ENCODE peak calls at places on chromosomes 7 and 10, in eight cellular contexts. T is progenitor cell of endocrine pancreas; E is stimulated activated CD8-positive, alpha-beta memory T cell treated with anti-CD3 and anti-CD28 coated beads, Interleukin-2, amount 100 ng/mL, for 48 hours; X is T-helper 2 cell; G is colonic mucosa; Y is heart left ventricle; H is NCI-H2081; J is fibroblast of pulmonary artery. O is an unnamed sample.

GRCh38 chr10:49072166-49072885 is 43.0 kb downstream of the VSTM4 start:
- DNase-seq in H (no peak), X (no peak), G (no peak), E (no peak), Y (no peak), J (no peak), T (no peak), O (no peak)

GRCh38 chr7:2436341-2437104 is 33.1 kb downstream of the CHST12 start:
- DNase-seq in J (no peak), H (no peak), G (no peak), Y (no peak), E (no peak), T (no peak), X (no peak), O (no peak)

GRCh38 chr7:92685146-92686042 is 95.2 kb upstream of the FAM133B start:
- DNase-seq in H (no peak), E (peak), X (peak), G (no peak), T (no peak), Y (no peak), J (no peak), O (no peak)

GRCh38 chr10:30763933-30764332 is 134.4 kb upstream of the LYZL2 start:
- DNase-seq in E (no peak), T (no peak), J (no peak), Y (no peak), X (no peak), G (no peak), H (no peak), O (no peak)

GRCh38 chr10:4532976-4533375 is 293.0 kb upstream of the AKR1E2 start:
- DNase-seq in Y (no peak), X (no peak), E (no peak), G (no peak), T (no peak), J (peak), H (no peak), O (no peak)

GRCh38 chr10:69861251-69862240 is 59.8 kb downstream of the COL13A1 start:
- DNase-seq in Y (no peak), X (no peak), E (no peak), G (no peak), H (no peak), T (no peak), J (peak), O (no peak)

GRCh38 chr7:96734343-96734742 is 24.7 kb upstream of the SEM1 start:
- DNase-seq in E (no peak), G (no peak), H (no peak), T (no peak), X (no peak), Y (no peak), J (no peak), O (no peak)

GRCh38 chr10:110373059-110373458 is 68.3 kb upstream of the SMNDC1 start:
- DNase-seq in T (no peak), H (no peak), Y (no peak), E (no peak), X (no peak), G (no peak), J (no peak), O (no peak)

GRCh38 chr10:3829193-3830050 is 44.4 kb upstream of the KLF6 start:
- DNase-seq in X (no peak), H (no peak), T (no peak), J (no peak), E (no peak), G (no peak), Y (peak), O (no peak)

GRCh38 chr10:34520084-34520483 is 295.0 kb downstream of the PARD3 start:
- DNase-seq in T (no peak), E (no peak), X (no peak), J (no peak), G (no peak), H (peak), Y (no peak), O (no peak)

GRCh38 chr7:47580175-47580701 is 1.7 kb downstream of the TNS3 start:
- DNase-seq in H (peak), T (no peak), Y (no peak), X (no peak), J (peak), G (peak), E (no peak), O (no peak)

GRCh38 chr10:124545346-124545745 is 83.7 kb downstream of the LHPP start:
- DNase-seq in G (peak), J (no peak), Y (no peak), X (no peak), H (peak), E (no peak), T (no peak), O (no peak)

GRCh38 chr10:103451091-103451801 is 924 bp downstream of the CALHM2 start:
- DNase-seq in J (peak), E (no peak), Y (peak), X (peak), H (no peak), T (no peak), G (peak), O (peak)

GRCh38 chr7:83732305-83732704 is 83.4 kb upstream of the SEMA3E start:
- DNase-seq in X (no peak), H (no peak), G (no peak), J (no peak), T (no peak), E (no peak), Y (no peak), O (no peak)

GRCh38 chr10:24196426-24197039 is 12.4 kb upstream of the KIAA1217 start:
- DNase-seq in Y (peak), T (peak), J (peak), G (peak), E (peak), X (peak), H (peak), O (peak)

GRCh38 chr7:117688126-117688525 is 185.1 kb downstream of the CTTNBP2 start:
- DNase-seq in H (no peak), X (no peak), G (no peak), J (no peak), T (no peak), E (no peak), Y (no peak), O (no peak)

GRCh38 chr7:155788616-155789000 is 23.7 kb downstream of the SHH start:
- DNase-seq in J (no peak), X (no peak), E (no peak), T (no peak), H (no peak), Y (no peak), G (no peak), O (no peak)

GRCh38 chr10:1152386-1153252 is 96.4 kb downstream of the WDR37 start:
- DNase-seq in T (no peak), H (no peak), X (no peak), E (no peak), Y (no peak), J (no peak), G (peak), O (no peak)

GRCh38 chr7:23476286-23477169 is 6.2 kb upstream of the IGF2BP3 start:
- DNase-seq in T (no peak), J (no peak), H (no peak), E (no peak), X (no peak), G (no peak), Y (no peak), O (no peak)

GRCh38 chr7:44288811-44289340 is 36.5 kb downstream of the CAMK2B start:
- DNase-seq in H (no peak), Y (peak), X (peak), J (no peak), E (no peak), T (peak), G (no peak), O (no peak)

GRCh38 chr7:143416565-143417149 is 8.0 kb upstream of the EPHA1 start:
- DNase-seq in T (no peak), J (peak), G (no peak), H (peak), E (no peak), Y (no peak), X (no peak), O (peak)

GRCh38 chr7:151875862-151876111 is 1.1 kb downstream of the PRKAG2 start:
- DNase-seq in H (no peak), E (no peak), Y (no peak), J (peak), G (no peak), T (no peak), X (peak), O (peak)

GRCh38 chr7:21327422-21328191 is 100.3 kb upstream of the SP4 start:
- DNase-seq in X (no peak), Y (no peak), T (no peak), H (no peak), J (no peak), E (no peak), G (no peak), O (no peak)

GRCh38 chr7:137944168-137944567 is 57.7 kb downstream of the CREB3L2 start:
- DNase-seq in Y (no peak), X (no peak), H (no peak), E (no peak), G (no peak), T (no peak), J (no peak), O (no peak)

GRCh38 chr7:129351320-129351719 is 82.9 kb upstream of the STRIP2 start:
- DNase-seq in G (no peak), E (no peak), T (no peak), H (no peak), J (peak), X (no peak), Y (no peak), O (no peak)

GRCh38 chr7:6178273-6179029 is 94.0 kb downstream of the CYTH3 start:
- DNase-seq in J (no peak), H (no peak), X (no peak), G (no peak), E (no peak), T (no peak), Y (no peak), O (no peak)

GRCh38 chr10:12418000-12418399 is 68.7 kb downstream of the CAMK1D start:
- DNase-seq in H (no peak), G (no peak), J (no peak), T (no peak), E (no peak), X (no peak), Y (peak), O (no peak)

GRCh38 chr7:13057462-13058200 is 370.2 kb downstream of the ARL4A start:
- DNase-seq in X (no peak), G (no peak), H (no peak), Y (no peak), E (no peak), J (peak), T (no peak), O (no peak)

GRCh38 chr7:33423646-33424020 is 294.3 kb downstream of the BBS9 start:
- DNase-seq in X (no peak), T (no peak), E (no peak), H (no peak), Y (no peak), G (peak), J (peak), O (no peak)

GRCh38 chr10:72539137-72539536 is 86.7 kb downstream of the MICU1 start:
- DNase-seq in X (no peak), H (no peak), G (no peak), J (no peak), T (no peak), Y (no peak), E (no peak), O (no peak)

GRCh38 chr7:29194594-29195417 is at the start of gene CHN2:
- DNase-seq in G (peak), J (peak), T (peak), H (peak), E (peak), X (peak), Y (peak), O (peak)

GRCh38 chr10:63798599-63799498 is 277.6 kb downstream of the REEP3 start:
- DNase-seq in Y (peak), E (no peak), J (peak), H (no peak), G (peak), X (no peak), T (no peak), O (peak)

GRCh38 chr10:94219829-94220228 is 142.9 kb downstream of the NOC3L start:
- DNase-seq in Y (no peak), E (no peak), J (no peak), X (no peak), H (no peak), T (no peak), G (no peak), O (no peak)

O was measured in AG08396.